ENCODE peak calls at places on chromosomes 11 and 22, in nine cellular contexts. Z, G, W, C, F, Y, D, X and J are unnamed samples.

GRCh38 chr11:90846628-90847027 is 623.8 kb upstream of the CHORDC1 start:
- DNase-seq in Z (no peak), G (no peak), W (no peak), C (no peak), F (no peak), Y (no peak), D (no peak), X (no peak), J (no peak)

GRCh38 chr11:75469785-75470405 is 36.9 kb upstream of the KLHL35 start:
- DNase-seq in Z (no peak), G (no peak), W (no peak), C (no peak), F (no peak), Y (no peak), D (no peak), X (no peak), J (no peak)

GRCh38 chr11:820655-821512 is 2.2 kb downstream of the PNPLA2 start:
- DNase-seq in Z (no peak), G (no peak), W (peak), C (peak), F (no peak), Y (peak), D (peak), X (no peak), J (no peak)

GRCh38 chr11:72349053-72349452 is 85.3 kb downstream of the CLPB start:
- DNase-seq in Z (no peak), G (no peak), W (no peak), C (no peak), F (no peak), Y (no peak), D (no peak), X (no peak), J (no peak)

GRCh38 chr11:97570636-97571035 is 1180.8 kb downstream of the JRKL start:
- DNase-seq in Z (no peak), G (no peak), W (no peak), C (no peak), F (no peak), Y (no peak), D (no peak), X (no peak), J (no peak)

GRCh38 chr11:2102883-2103213 is 36.3 kb downstream of the IGF2 start:
- DNase-seq in Z (no peak), G (no peak), W (no peak), C (no peak), F (no peak), Y (no peak), D (no peak), X (no peak), J (no peak)

GRCh38 chr11:65546217-65546958 is 11.8 kb downstream of the LTBP3 start:
- DNase-seq in Z (peak), G (no peak), W (peak), C (peak), F (no peak), Y (peak), D (peak), X (no peak), J (no peak)

GRCh38 chr22:20138417-20138738 is 6.8 kb downstream of the ZDHHC8 start:
- DNase-seq in Z (no peak), G (no peak), W (no peak), C (no peak), F (no peak), Y (no peak), D (no peak), X (no peak), J (no peak)

GRCh38 chr11:9529333-9529648 is 44.2 kb upstream of the WEE1 start:
- DNase-seq in Z (no peak), G (no peak), W (peak), C (no peak), F (no peak), Y (peak), D (no peak), X (no peak), J (no peak)

GRCh38 chr11:63866211-63866610 is 27.3 kb downstream of the MARK2 start:
- DNase-seq in Z (no peak), G (no peak), W (peak), C (no peak), F (no peak), Y (peak), D (peak), X (peak), J (peak)

GRCh38 chr11:46391578-46392420 is at the start of gene CHRM4:
- DNase-seq in Z (peak), G (peak), W (peak), C (no peak), F (peak), Y (no peak), D (no peak), X (peak), J (peak)

GRCh38 chr22:47048123-47049077 is 285.9 kb downstream of the TBC1D22A start:
- DNase-seq in Z (no peak), G (no peak), W (no peak), C (no peak), F (no peak), Y (no peak), D (no peak), X (no peak), J (no peak)

GRCh38 chr11:119699227-119699626 is 29.8 kb downstream of the NECTIN1 start:
- DNase-seq in Z (peak), G (no peak), W (peak), C (peak), F (no peak), Y (peak), D (no peak), X (peak), J (no peak)

GRCh38 chr11:1920128-1920908 is 815 bp downstream of the TNNT3 start:
- DNase-seq in Z (no peak), G (no peak), W (no peak), C (no peak), F (no peak), Y (no peak), D (no peak), X (no peak), J (no peak)

GRCh38 chr22:23478175-23478574 is 101.9 kb downstream of the IGLL1 start:
- DNase-seq in Z (no peak), G (no peak), W (no peak), C (no peak), F (peak), Y (no peak), D (no peak), X (peak), J (peak)

GRCh38 chr11:1054143-1055108 is 17.9 kb upstream of the MUC6 start:
- DNase-seq in Z (no peak), G (no peak), W (no peak), C (no peak), F (no peak), Y (peak), D (no peak), X (peak), J (peak)

GRCh38 chr11:72739240-72740059 is 12.8 kb downstream of the ARAP1 start:
- DNase-seq in Z (no peak), G (no peak), W (no peak), C (no peak), F (no peak), Y (no peak), D (no peak), X (no peak), J (no peak)

DNA sequence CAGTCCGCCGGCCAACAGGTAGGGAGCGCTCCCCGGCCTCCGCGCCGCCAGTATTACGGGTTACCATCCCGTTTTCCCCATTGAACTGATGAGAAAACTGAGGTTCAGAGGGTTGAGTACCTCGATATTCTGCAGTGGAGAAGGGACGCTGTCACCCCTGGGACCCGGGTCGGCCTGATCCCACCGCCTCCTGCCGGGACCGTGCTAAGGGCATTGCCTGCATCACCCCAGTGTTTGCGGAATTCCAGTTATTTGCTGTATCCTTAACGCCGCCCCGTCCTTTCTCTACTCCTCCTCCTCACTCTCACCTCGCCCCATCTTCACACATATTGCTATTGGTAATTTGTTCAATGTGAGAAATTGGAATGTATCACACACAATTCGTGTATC is 370 bp upstream of the A4GALT start:
- DNase-seq in Z (no peak), G (no peak), W (no peak), C (no peak), F (no peak), Y (no peak), D (no peak), X (no peak), J (no peak)
- H3K4me3 ChIP-seq in Z (peak), G (peak), W (no peak), C (peak), F (peak), Y (peak), D (no peak), X (peak), J (peak)

GRCh38 chr11:68370211-68371111 is 58.1 kb downstream of the LRP5 start:
- DNase-seq in Z (no peak), G (no peak), W (no peak), C (no peak), F (no peak), Y (no peak), D (no peak), X (peak), J (no peak)
- H3K4me3 ChIP-seq in Z (no peak), G (no peak), W (no peak), C (no peak), F (no peak), Y (no peak), D (no peak), X (no peak), J (no peak)

DNA sequence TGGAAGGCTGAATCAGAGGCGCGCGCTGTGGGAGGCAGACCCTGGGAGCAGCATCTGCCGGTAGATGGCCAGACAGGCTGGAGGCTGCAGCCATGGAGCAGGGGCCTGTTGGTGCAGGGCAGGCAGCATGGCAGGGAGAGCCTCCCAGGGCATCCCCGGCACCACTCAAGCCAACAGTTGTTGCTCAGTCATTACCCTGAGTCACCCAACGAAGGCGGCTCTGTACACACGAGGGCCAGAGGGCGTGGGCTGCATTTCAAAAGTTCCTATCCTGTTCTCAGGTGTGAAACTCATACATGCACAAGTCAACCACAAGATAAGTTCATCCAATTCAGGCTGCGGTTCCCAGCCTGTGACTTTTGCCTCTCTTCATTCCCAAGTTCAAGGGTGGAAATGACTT is 2.6 kb downstream of the ANO1 start:
- DNase-seq in Z (no peak), G (no peak), W (no peak), C (peak), F (peak), Y (no peak), D (no peak), X (no peak), J (no peak)
- H3K4me3 ChIP-seq in Z (no peak), G (no peak), W (no peak), C (no peak), F (no peak), Y (no peak), D (no peak), X (no peak), J (no peak)

DNA sequence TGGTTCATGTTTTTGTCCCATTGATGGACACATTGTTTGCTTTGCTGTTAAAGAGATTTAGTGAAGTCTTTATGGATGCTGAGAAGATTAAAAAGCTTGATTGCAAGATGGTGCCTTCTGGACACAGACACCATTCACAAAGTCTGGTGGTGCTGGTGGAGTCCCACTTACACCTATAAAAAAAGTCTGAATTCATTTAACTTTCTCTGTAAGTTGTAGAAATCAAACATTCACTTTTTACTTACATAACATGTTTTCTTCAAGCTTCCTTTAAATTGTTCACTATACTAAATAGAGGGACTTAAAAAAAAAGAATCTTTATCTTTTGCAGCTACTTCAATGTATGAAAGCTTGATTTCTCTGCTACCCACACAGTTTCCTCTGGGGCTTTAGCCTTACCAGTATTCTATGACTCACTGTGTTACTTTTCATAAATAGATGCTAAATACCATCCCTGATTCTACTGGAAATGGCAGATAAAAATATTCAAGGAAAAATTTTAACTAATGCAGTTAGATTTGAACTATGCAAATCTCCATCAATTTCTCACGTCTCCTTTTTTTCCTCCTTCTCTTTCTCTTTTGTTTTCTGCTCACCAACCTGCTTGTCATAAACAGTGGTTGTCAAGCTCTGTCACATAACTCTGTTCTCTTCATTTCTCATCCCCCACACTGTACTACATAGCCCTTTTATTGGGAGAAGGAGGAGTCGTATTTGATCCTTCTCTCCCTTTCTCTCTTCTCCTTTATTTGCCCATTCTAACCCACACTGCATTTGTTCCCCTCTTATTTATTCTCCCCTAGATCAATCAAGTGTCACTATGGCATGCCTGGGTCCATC is 89.7 kb downstream of the FAM76B start:
- DNase-seq in Z (no peak), G (no peak), W (no peak), C (no peak), F (no peak), Y (no peak), D (no peak), X (no peak), J (peak)
- H3K4me3 ChIP-seq in Z (no peak), G (no peak), W (no peak), C (no peak), F (no peak), Y (no peak), D (no peak), X (no peak), J (no peak)

GRCh38 chr11:12287374-12288211 is 89.8 kb upstream of the PARVA start:
- DNase-seq in Z (peak), G (peak), W (no peak), C (peak), F (peak), Y (peak), D (no peak), X (peak), J (peak)
- H3K4me3 ChIP-seq in Z (no peak), G (no peak), W (no peak), C (no peak), F (peak), Y (no peak), D (no peak), X (peak), J (peak)

DNA sequence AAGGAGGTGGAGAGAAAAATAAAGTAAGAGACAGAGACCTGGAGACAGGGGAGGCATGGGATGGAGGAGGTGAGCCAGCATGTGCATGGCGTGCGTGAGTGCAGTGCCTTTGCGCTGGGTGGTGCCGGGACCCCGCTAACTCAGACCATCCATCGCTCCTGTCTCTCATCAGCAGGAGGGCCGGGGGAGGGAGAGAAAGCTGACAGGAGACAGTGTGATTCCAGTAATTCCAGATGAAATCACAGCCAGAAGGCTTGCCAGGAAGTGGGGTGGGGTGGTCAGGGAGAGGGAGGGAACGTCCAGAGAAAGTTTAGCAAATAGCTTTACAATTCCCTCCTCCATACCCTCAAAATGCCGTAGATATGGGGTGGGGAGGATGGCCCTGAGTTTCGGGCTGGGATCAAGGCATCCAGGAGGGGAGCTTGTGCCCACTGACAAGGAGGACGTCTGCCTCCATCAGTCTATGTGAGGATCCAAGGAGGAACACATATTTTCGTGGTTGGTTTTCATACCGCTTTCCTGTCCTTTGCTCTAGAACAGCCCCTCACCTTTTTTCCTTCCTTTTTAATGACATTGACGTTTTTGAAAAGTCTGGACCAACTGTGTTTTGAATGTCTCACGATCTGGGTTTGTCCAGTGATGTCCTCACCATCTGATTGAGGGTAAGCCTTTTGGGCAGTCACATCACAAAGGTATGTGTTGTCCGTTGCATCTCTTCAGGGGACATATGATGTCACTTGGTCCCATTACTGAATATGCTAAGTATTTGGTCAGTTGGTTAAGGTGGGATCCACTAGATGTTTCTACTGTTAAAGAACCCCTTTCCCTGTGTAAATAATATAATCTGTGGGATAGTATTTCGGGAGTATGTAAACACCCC is 567.3 kb downstream of the MIAT start:
- DNase-seq in Z (no peak), G (no peak), W (no peak), C (no peak), F (peak), Y (peak), D (no peak), X (peak), J (peak)
- H3K4me3 ChIP-seq in Z (no peak), G (no peak), W (no peak), C (no peak), F (no peak), Y (no peak), D (no peak), X (no peak), J (no peak)

GRCh38 chr22:43291381-43291780 is 51.8 kb downstream of the SCUBE1 start:
- DNase-seq in Z (no peak), G (no peak), W (no peak), C (no peak), F (no peak), Y (no peak), D (no peak), X (no peak), J (no peak)
- H3K4me3 ChIP-seq in Z (no peak), G (no peak), W (no peak), C (no peak), F (no peak), Y (no peak), D (no peak), X (no peak), J (no peak)

DNA sequence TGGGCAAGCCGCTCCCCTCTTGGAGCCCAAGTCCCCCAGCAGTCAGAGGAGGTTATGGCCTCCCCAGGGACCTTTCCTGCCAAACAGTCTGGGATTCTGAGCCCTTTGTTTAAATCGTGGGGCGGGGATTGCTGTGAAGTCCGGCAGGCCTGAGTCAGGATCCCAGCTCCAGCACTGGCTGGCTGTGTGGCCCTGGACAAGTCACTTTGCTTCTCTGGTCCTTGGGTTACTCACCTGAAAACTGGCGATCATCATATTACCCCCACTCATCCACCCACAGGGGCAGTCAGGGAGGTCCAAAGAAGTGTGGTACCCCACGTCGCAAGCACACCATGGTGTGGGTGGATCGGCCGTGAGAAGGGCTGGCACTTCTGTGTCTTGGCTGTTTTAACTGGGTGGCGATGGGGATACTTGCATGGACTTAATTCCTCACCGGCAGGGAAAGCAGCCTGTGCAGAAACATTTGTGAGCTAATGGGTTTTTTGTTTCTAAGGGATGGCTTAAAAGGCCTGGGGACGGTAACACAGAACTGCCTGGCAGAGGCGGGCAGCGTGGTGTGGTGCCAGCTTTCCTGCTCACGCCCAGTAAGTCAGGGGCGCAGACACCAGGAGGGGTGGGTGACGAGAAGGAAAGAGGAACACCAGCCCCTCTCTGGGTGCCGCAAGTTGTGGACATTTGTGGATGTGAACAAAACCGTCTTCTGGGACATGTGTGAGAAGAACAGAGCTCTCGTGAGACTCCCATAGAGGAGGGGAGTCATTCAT is 31.6 kb upstream of the PRR5 start:
- DNase-seq in Z (no peak), G (no peak), W (no peak), C (no peak), F (no peak), Y (no peak), D (no peak), X (no peak), J (no peak)
- H3K4me3 ChIP-seq in Z (no peak), G (no peak), W (no peak), C (no peak), F (no peak), Y (no peak), D (no peak), X (no peak), J (no peak)

DNA sequence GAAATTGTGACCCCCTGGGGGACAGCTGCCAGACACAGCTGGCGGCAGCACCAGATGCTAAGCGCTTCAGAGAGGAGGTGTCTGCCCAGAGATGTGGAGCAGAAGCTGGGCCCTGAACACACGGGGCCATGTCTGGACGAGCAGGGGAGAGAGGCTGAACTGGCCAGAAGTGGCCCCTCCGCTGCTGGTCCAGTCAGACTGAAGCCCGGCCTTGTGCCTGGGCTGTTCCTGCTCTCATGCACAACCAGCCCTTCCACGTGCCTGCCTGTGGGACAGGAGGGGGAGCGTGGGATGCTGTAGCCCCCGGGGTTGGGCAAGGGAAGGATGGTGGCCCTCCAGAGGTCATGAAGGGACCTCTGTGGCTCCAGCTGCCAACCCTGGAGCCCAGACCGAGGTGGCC is 1.8 kb downstream of the ADM2 start:
- DNase-seq in Z (no peak), G (no peak), W (peak), C (no peak), F (no peak), Y (no peak), D (no peak), X (no peak), J (no peak)
- H3K4me3 ChIP-seq in Z (no peak), G (no peak), W (no peak), C (no peak), F (no peak), Y (no peak), D (no peak), X (peak), J (no peak)

DNA sequence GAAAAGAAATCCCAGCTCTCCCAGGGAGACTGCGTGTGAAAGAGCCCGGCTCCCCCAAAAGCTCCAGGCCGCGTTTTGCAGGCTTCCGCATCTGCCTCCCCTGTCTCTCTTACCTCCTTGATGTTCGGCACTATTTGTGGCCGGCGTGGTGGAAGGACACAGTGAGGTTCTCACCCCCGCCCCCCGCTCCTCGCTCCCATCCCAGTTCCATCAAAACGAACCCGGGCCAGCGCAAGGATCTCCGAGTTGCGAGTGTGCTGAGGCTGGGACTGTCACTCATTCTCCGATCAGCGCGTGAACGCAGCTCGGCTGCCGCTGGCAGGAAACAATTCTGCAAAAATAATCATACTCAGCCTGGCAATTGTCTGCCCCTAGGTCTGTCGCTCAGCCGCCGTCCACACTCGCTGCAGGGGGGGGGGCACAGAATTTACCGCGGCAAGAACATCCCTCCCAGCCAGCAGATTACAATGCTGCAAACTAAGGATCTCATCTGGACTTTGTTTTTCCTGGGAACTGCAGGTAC is at the start of gene NCAM1:
- DNase-seq in Z (peak), G (peak), W (peak), C (peak), F (peak), Y (peak), D (peak), X (peak), J (peak)
- H3K4me3 ChIP-seq in Z (peak), G (peak), W (peak), C (peak), F (peak), Y (peak), D (peak), X (peak), J (peak)